ENCODE peak calls at places on chromosomes 13 and 19, in four cellular contexts. N is endodermal cell; O is left lung; E is CD4-positive, CD25-positive, alpha-beta regulatory T cell. H is an unnamed sample.

GRCh38 chr19:13979224-13979623 is 26.9 kb downstream of the RFX1 start:
- DNase-seq in N (peak; percentile 70), E (no peak), O (peak; percentile 78), H (no peak)

GRCh38 chr19:11697284-11697855 is 41.4 kb downstream of the ZNF823 start:
- DNase-seq in O (no peak), E (no peak), N (no peak), H (no peak)

GRCh38 chr19:31054430-31054829 is 294.8 kb downstream of the TSHZ3 start:
- DNase-seq in O (no peak), E (peak; percentile 18), N (peak; percentile 90), H (peak; percentile 1)

GRCh38 chr19:1651061-1651547 is 1.3 kb downstream of the TCF3 start:
- DNase-seq in O (peak; percentile 71), E (peak; percentile 69), N (peak; percentile 81), H (peak; percentile 41)

GRCh38 chr13:89571676-89572075 is 1775.8 kb upstream of the MIR17HG start:
- DNase-seq in O (no peak), N (no peak), E (no peak), H (no peak)

GRCh38 chr13:67343777-67344176 is 113.6 kb upstream of the PCDH9 start:
- DNase-seq in E (no peak), O (no peak), N (no peak), H (no peak)

GRCh38 chr19:42122691-42123607 is 9.3 kb downstream of the POU2F2 start:
- DNase-seq in O (no peak), E (peak; percentile 85), N (no peak), H (peak; percentile 8)

GRCh38 chr19:532578-533484 is 1.3 kb downstream of the CDC34 start:
- DNase-seq in O (no peak), E (peak; percentile 73), N (peak; percentile 89), H (no peak)

GRCh38 chr13:110109910-110110309 is 197.0 kb downstream of the COL4A1 start:
- DNase-seq in E (no peak), O (no peak), N (peak; percentile 79), H (no peak)

GRCh38 chr19:10812902-10813404 is 23.1 kb downstream of the TMED1 start:
- DNase-seq in N (peak; percentile 43), E (no peak), O (peak; percentile 86), H (no peak)

GRCh38 chr19:39830406-39830805 is 3.6 kb downstream of the DYRK1B start:
- DNase-seq in O (no peak), E (no peak), N (no peak), H (no peak)

GRCh38 chr19:28492201-28492600 is 720.8 kb downstream of the UQCRFS1 start:
- DNase-seq in E (no peak), N (no peak), O (no peak), H (no peak)

GRCh38 chr19:810077-810855 is 11.5 kb downstream of the PLPPR3 start:
- DNase-seq in E (no peak), N (peak; percentile 66), O (no peak), H (no peak)

GRCh38 chr13:47081246-47081645 is 184.4 kb upstream of the HTR2A start:
- DNase-seq in O (no peak), N (no peak), E (no peak), H (no peak)

GRCh38 chr13:110431851-110432294 is 124.8 kb downstream of the COL4A2 start:
- DNase-seq in O (no peak), N (no peak), E (no peak), H (no peak)

GRCh38 chr13:112642061-112642460 is 47.8 kb upstream of the ATP11A start:
- DNase-seq in E (no peak), N (no peak), O (no peak), H (no peak)

GRCh38 chr19:55654833-55655647 is at the start of gene U2AF2:
- DNase-seq in N (peak; percentile 99), E (peak; percentile 92), O (peak; percentile 99), H (peak; percentile 95)

GRCh38 chr13:21420706-21421105 is 38.4 kb downstream of the ZDHHC20 start:
- DNase-seq in N (no peak), O (no peak), E (no peak), H (no peak)

GRCh38 chr19:42207767-42208259 is 9.7 kb downstream of the DEDD2 start:
- DNase-seq in E (no peak), N (no peak), O (peak; percentile 81), H (peak; percentile 35)

GRCh38 chr19:9917322-9917721 is 19.0 kb downstream of the OLFM2 start:
- DNase-seq in N (peak; percentile 88), E (peak; percentile 13), O (no peak), H (no peak)

GRCh38 chr19:7545295-7545694 is 9.8 kb downstream of the PNPLA6 start:
- DNase-seq in O (no peak), E (no peak), N (no peak), H (no peak)

GRCh38 chr19:39941151-39941550 is 6.7 kb upstream of the FCGBP start:
- DNase-seq in E (no peak), N (no peak), O (no peak), H (no peak)

GRCh38 chr13:20337894-20338551 is 105.9 kb upstream of the GJB6 start:
- DNase-seq in O (no peak), N (no peak), E (no peak), H (no peak)

GRCh38 chr19:50416034-50416814 is 2.5 kb upstream of the SPIB start:
- DNase-seq in E (no peak), N (no peak), O (no peak), H (no peak)

GRCh38 chr19:50449236-50449899 is 16.7 kb downstream of the MYBPC2 start:
- DNase-seq in O (peak; percentile 51), N (no peak), E (no peak), H (no peak)

GRCh38 chr19:39411006-39411831 is 1.2 kb upstream of the PLEKHG2 start:
- DNase-seq in N (peak; percentile 70), E (no peak), O (no peak), H (no peak)

GRCh38 chr19:40614595-40615411 is 13.6 kb downstream of the LTBP4 start:
- DNase-seq in E (peak; percentile 82), O (peak; percentile 85), N (peak; percentile 96), H (peak; percentile 78)

GRCh38 chr19:12994701-12995595 is at the start of gene NFIX:
- DNase-seq in E (peak; percentile 42), N (peak; percentile 68), O (peak; percentile 88), H (peak; percentile 37)

GRCh38 chr13:50133277-50133953 is 118.2 kb downstream of the KCNRG start:
- DNase-seq in O (no peak), N (peak; percentile 74), E (no peak), H (no peak)

GRCh38 chr13:99288069-99288468 is 19.1 kb downstream of the GPR183 start:
- DNase-seq in E (peak; percentile 68), N (no peak), O (no peak), H (no peak)

GRCh38 chr13:84460989-84461388 is 578.7 kb upstream of the SLITRK1 start:
- DNase-seq in N (no peak), O (no peak), E (no peak), H (no peak)

GRCh38 chr13:29524641-29525040 is 70.8 kb downstream of the SLC7A1 start:
- DNase-seq in O (no peak), E (no peak), N (no peak), H (no peak)

GRCh38 chr19:7415163-7415856 is 66.6 kb downstream of the ARHGEF18 start:
- DNase-seq in N (no peak), O (no peak), E (no peak), H (no peak)

GRCh38 chr13:83498486-83499190 is 383.6 kb downstream of the SLITRK1 start:
- DNase-seq in O (no peak), E (no peak), N (no peak), H (no peak)

GRCh38 chr13:32881074-32881791 is 135.0 kb upstream of the KL start:
- DNase-seq in E (no peak), N (no peak), O (no peak), H (no peak)

GRCh38 chr19:45117167-45117594 is 24.2 kb downstream of the PPP1R37 start:
- DNase-seq in O (no peak), E (peak; percentile 47), N (peak; percentile 68), H (no peak)

GRCh38 chr19:5006201-5006600 is 37.3 kb downstream of the KDM4B start:
- DNase-seq in N (no peak), E (no peak), O (peak; percentile 54), H (no peak)

DNA sequence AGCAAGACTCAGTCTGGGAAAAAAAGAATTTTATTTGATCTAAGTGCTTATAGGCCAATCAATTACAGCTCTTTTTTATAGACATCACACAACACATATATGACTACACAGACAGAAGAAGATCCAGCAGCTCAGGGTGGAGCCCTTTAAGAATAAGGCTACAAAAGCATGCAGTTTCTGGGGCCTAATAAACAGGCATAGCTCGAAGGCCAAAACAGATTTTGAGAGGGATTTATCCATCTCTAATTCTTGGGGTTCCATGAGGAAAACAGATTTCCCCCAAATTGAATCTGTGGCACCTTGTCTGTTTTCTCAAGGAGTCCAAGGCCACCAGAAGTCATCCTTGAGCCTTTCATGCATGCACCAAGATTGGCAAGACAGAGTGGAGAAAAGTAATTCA is 3.9 kb upstream of the ZNF550 start:
- DNase-seq in O (no peak), N (no peak), E (no peak), H (no peak)
- H3K9me3 ChIP-seq in O (peaks cover 3% of the 10 kb centered on the region), N (peaks cover 88% of the 10 kb centered on the region), E (peaks cover 59% of the 10 kb centered on the region), H (peaks cover 19% of the 10 kb centered on the region)

GRCh38 chr19:34459614-34460013 is 21.9 kb upstream of the WTIP start:
- DNase-seq in E (no peak), O (no peak), N (no peak), H (no peak)
- H3K36me3 ChIP-seq in E (peaks cover 89% of the 10 kb centered on the region), O (peaks cover under 1% of the 10 kb centered on the region), N (peaks cover 81% of the 10 kb centered on the region), H (peaks cover 77% of the 10 kb centered on the region)

DNA sequence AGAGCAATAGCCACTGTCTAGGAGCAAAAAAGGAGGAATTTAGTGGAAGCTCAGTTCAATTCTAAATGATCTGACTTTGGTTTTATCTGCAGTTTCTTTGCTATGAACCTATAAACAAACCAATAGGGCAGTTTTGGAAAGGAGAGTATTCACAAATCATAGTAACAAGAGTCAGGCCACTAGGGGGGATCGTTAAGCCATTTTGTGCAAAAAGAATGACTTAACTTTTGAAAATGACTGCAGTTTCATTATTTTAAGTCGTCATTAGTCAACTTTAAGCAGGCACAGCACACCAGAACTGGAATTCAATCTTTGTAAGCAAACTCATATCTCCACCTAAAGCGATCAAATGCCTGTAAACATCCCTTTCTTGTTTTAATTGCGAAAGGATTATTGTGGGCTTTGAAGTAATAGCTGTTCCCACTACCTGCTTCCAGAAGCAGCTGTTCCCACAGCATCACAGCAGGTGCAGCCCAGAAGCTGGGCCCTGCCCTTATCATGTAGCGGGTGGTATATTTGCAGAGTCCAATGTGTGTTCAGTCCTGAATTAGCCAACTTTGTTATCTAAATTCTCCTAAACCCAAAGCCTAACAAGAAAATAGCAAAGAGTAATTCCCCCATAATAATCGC is 51.5 kb downstream of the SOX21 start:
- DNase-seq in O (no peak), E (peak; percentile 31), N (no peak), H (no peak)
- H3K27me3 ChIP-seq in O (peaks cover 29% of the 10 kb centered on the region), E (peaks cover 6% of the 10 kb centered on the region), N (peaks cover 33% of the 10 kb centered on the region), H (no peaks in the 10 kb centered on the region)

DNA sequence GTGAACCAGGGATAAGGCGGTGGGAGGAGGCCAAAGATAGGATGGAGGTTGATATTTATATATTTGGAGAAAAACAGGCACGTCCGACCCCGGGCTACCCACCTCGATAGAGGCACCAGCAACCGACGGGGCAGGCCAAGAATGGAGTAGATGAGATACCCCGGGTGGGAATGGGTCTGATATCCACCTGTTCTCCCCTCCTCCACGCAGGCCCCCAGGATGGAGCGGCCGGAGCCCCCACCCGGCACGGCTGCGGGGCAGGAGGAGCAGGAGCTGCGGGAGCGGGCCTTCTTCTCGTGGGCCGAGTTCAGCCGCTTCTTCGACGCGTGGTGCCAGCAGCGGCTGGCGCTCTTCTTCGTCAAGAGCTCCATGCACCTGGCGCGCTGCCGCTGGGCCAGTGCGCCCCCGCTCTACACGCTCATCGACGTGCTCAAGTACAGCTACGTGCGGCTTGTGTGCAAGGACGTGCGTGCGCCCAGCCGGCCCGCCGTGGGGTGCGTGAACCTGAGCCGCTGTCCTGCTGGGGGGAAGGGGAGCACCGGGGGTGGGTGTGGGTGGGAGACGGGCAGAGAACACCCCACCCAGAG is 1.2 kb downstream of the ZSWIM9 start:
- DNase-seq in O (peak; percentile 82), E (no peak), N (no peak), H (no peak)
- H3K9me3 ChIP-seq in O (no peaks in the 10 kb centered on the region), E (no peaks in the 10 kb centered on the region), N (no peaks in the 10 kb centered on the region), H (no peaks in the 10 kb centered on the region)

GRCh38 chr19:16094360-16095070 is 17.2 kb upstream of the RAB8A start:
- DNase-seq in N (no peak), O (no peak), E (no peak), H (no peak)
- H3K36me3 ChIP-seq in N (peaks cover 97% of the 10 kb centered on the region), O (peaks cover 9% of the 10 kb centered on the region), E (peaks cover 84% of the 10 kb centered on the region), H (peaks cover 83% of the 10 kb centered on the region)